ENCODE peak calls at places on chromosomes 6 and 20, in seven cellular contexts. P, B, Z, M, W, L and N are unnamed samples.

GRCh38 chr6:57109905-57110304 is 19.9 kb downstream of the ZNF451 start:
- DNase-seq in P (peak; percentile 42), B (no peak), Z (no peak), M (no peak), W (no peak), L (no peak), N (no peak)

GRCh38 chr20:46351357-46352058 is 43.2 kb upstream of the CDH22 start:
- DNase-seq in P (no peak), B (no peak), Z (no peak), M (peak; percentile 38), W (no peak), L (no peak), N (no peak)

GRCh38 chr20:51381557-51381956 is 161.0 kb downstream of the NFATC2 start:
- DNase-seq in P (no peak), B (no peak), Z (no peak), M (no peak), W (no peak), L (no peak), N (no peak)

GRCh38 chr20:36121981-36122930 is 32.3 kb upstream of the EPB41L1 start:
- DNase-seq in P (no peak), B (no peak), Z (no peak), M (no peak), W (peak; percentile 74), L (no peak), N (no peak)

GRCh38 chr20:15927893-15928650 is 645.2 kb downstream of the KIF16B start:
- DNase-seq in P (no peak), B (no peak), Z (no peak), M (no peak), W (no peak), L (no peak), N (no peak)

GRCh38 chr6:49050606-49051005 is 412.4 kb downstream of the MMUT start:
- DNase-seq in P (no peak), B (no peak), Z (no peak), M (no peak), W (no peak), L (no peak), N (no peak)

GRCh38 chr6:53926505-53926904 is 131.7 kb downstream of the LRRC1 start:
- DNase-seq in P (no peak), B (peak; percentile 37), Z (no peak), M (peak; percentile 36), W (peak; percentile 21), L (no peak), N (no peak)

GRCh38 chr6:110875548-110876169 is 1.1 kb downstream of the AMD1 start:
- DNase-seq in P (no peak), B (no peak), Z (no peak), M (no peak), W (no peak), L (peak; percentile 75), N (no peak)

GRCh38 chr20:38818113-38819065 is 12.9 kb downstream of the PPP1R16B start:
- DNase-seq in P (no peak), B (no peak), Z (no peak), M (no peak), W (no peak), L (no peak), N (no peak)

GRCh38 chr20:13638162-13638495 is 603 bp downstream of the TASP1 start:
- DNase-seq in P (no peak), B (no peak), Z (no peak), M (no peak), W (no peak), L (peak; percentile 38), N (no peak)

GRCh38 chr6:15326072-15326614 is 80.3 kb downstream of the JARID2 start:
- DNase-seq in P (no peak), B (no peak), Z (no peak), M (no peak), W (no peak), L (no peak), N (no peak)